ENCODE peak calls at places on chromosomes 16 and 17, in six cellular contexts. E is IMR-90, F is GM06990, R is GM10248, N is mammary epithelial cell, A is esophagus squamous epithelium. V is an unnamed sample.

GRCh38 chr16:66590322-66590721 is 11.1 kb downstream of the CMTM2 start:
- DNase-seq in A (no peak), R (peak; percentile 43), N (no peak), E (no peak), F (no peak), V (no peak)

GRCh38 chr16:66322174-66322573 is 44.3 kb upstream of the CDH5 start:
- DNase-seq in R (no peak), A (no peak), E (no peak), N (no peak), F (no peak), V (no peak)

GRCh38 chr16:24834459-24835335 is 11.1 kb upstream of the SLC5A11 start:
- DNase-seq in F (no peak), N (peak; percentile 33), R (peak; percentile 52), A (no peak), E (peak; percentile 49), V (no peak)

GRCh38 chr17:73599599-73599998 is 44.6 kb downstream of the SDK2 start:
- DNase-seq in A (no peak), N (no peak), F (no peak), E (no peak), R (no peak), V (no peak)

GRCh38 chr16:78607465-78607864 is 508.0 kb downstream of the WWOX start:
- DNase-seq in N (no peak), F (no peak), E (no peak), R (no peak), A (no peak), V (no peak)

GRCh38 chr16:17070882-17071592 is 399.7 kb downstream of the XYLT1 start:
- DNase-seq in R (peak; percentile 79), N (peak; percentile 35), A (peak; percentile 18), F (peak; percentile 78), E (no peak), V (no peak)

GRCh38 chr17:82114872-82115271 is 16.8 kb upstream of the FASN start:
- DNase-seq in R (no peak), E (no peak), A (no peak), N (no peak), F (no peak), V (no peak)

GRCh38 chr17:28339431-28339830 is 3.9 kb downstream of the TNFAIP1 start:
- DNase-seq in A (no peak), F (no peak), E (no peak), N (no peak), R (no peak), V (no peak)

GRCh38 chr17:82536220-82537201 is 17.0 kb downstream of the FOXK2 start:
- DNase-seq in R (no peak), N (peak; percentile 87), F (no peak), A (no peak), E (peak; percentile 86), V (no peak)

GRCh38 chr16:66091462-66091861 is 275.0 kb upstream of the CDH5 start:
- DNase-seq in F (no peak), N (no peak), A (no peak), R (no peak), E (peak; percentile 38), V (no peak)

GRCh38 chr16:67652578-67653130 is 7.4 kb downstream of the ACD start:
- DNase-seq in E (no peak), A (no peak), R (no peak), F (no peak), N (peak; percentile 39), V (no peak)

GRCh38 chr17:80265205-80266068 is 4.8 kb downstream of the RNF213 start:
- DNase-seq in R (peak; percentile 70), F (peak; percentile 59), N (no peak), A (no peak), E (no peak), V (no peak)

GRCh38 chr17:64053101-64053500 is 32.7 kb upstream of the ICAM2 start:
- DNase-seq in E (no peak), A (no peak), R (no peak), F (no peak), N (no peak), V (no peak)

GRCh38 chr16:24789881-24790280 is 55.9 kb upstream of the SLC5A11 start:
- DNase-seq in F (no peak), R (no peak), A (no peak), N (peak; percentile 81), E (no peak), V (no peak)

GRCh38 chr16:80580109-80580832 is 39.5 kb downstream of the DYNLRB2 start:
- DNase-seq in N (peak; percentile 30), E (peak; percentile 45), F (peak; percentile 76), R (peak; percentile 69), A (no peak), V (no peak)

GRCh38 chr17:60231691-60232090 is 81.9 kb downstream of the CA4 start:
- DNase-seq in A (no peak), R (no peak), F (no peak), E (peak; percentile 58), N (peak; percentile 59), V (no peak)

GRCh38 chr17:1050996-1051925 is 54.3 kb downstream of the TIMM22 start:
- DNase-seq in F (no peak), N (no peak), E (no peak), R (no peak), A (no peak), V (no peak)

GRCh38 chr17:81021531-81022370 is 13.2 kb upstream of the BAIAP2 start:
- DNase-seq in E (no peak), F (no peak), N (no peak), A (no peak), R (no peak), V (no peak)

GRCh38 chr17:14301279-14301760 is 439 bp downstream of the HS3ST3B1 start:
- DNase-seq in E (no peak), R (no peak), N (no peak), F (no peak), A (no peak), V (no peak)

GRCh38 chr17:79600613-79601221 is 10.1 kb downstream of the RBFOX3 start:
- DNase-seq in E (no peak), F (no peak), R (no peak), A (no peak), N (no peak), V (no peak)

GRCh38 chr16:50464325-50465290 is 83.6 kb upstream of the NKD1 start:
- DNase-seq in N (no peak), A (no peak), R (no peak), E (no peak), F (no peak), V (no peak)
- TF ChIP-seq CTCF in N (no peak), A (no peak), R (no peak), E (no peak), F (no peak), V (peak; percentile 19)

DNA sequence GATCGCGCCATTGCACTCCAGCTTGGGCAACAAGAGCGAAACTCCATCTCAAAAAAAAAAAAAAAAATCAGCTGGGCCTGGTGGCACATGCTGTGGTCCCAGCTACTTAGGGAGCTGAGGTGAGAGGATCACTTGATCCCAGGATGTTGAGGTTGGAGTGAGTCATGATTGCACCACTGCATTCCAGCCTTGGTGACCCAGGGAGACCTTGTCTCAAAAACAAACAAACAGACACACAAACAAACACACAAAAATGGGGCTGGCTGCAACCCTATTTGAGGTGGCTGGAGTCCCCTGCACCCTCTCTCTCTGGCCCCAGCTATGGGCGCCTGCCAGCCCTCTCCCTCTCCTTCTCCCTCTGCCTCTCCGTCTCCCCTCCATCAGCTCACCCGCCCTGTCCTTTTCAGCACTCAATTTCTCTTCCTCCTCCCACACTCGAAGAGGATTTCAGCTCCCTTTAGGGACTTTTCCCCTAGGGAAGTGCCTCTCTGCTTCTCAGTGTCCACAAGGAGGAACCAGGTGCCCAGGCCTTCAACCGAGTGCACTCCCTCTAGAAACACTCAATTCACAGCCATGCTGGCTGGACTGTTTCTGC is 17.5 kb upstream of the TFAP4 start:
- DNase-seq in N (peak; percentile 78), F (no peak), R (peak; percentile 3), E (peak; percentile 66), A (no peak), V (no peak)
- TF ChIP-seq CTCF in N (no peak), F (no peak), R (no peak), E (peak; percentile 49), A (no peak), V (no peak)

GRCh38 chr16:27428035-27428785 is 26.2 kb downstream of the IL21R start:
- DNase-seq in N (no peak), F (no peak), R (peak; percentile 14), A (no peak), E (no peak), V (no peak)
- TF ChIP-seq CTCF in N (peak; percentile 16), F (peak; percentile 62), R (peak; percentile 21), A (no peak), E (peak; percentile 3), V (no peak)

GRCh38 chr16:9695152-9695551 is 487.1 kb downstream of the GRIN2A start:
- DNase-seq in N (no peak), A (no peak), E (no peak), R (no peak), F (no peak), V (no peak)
- TF ChIP-seq CTCF in N (no peak), A (no peak), E (no peak), R (no peak), F (no peak), V (no peak)

GRCh38 chr17:40038882-40039513 is 15.2 kb downstream of the MED24 start:
- DNase-seq in A (no peak), N (peak; percentile 38), F (no peak), R (no peak), E (peak; percentile 87), V (peak; percentile 55)
- TF ChIP-seq CTCF in A (peak; percentile 50), N (peak; percentile 56), F (peak; percentile 37), R (peak; percentile 10), E (peak; percentile 93), V (peak; percentile 66)

V was measured in thoracic aorta.